ENCODE peak calls at places on chromosomes 5 and 9, in four cellular contexts. A, E, G and L are unnamed samples.

GRCh38 chr5:93281980-93282772 is 298.8 kb downstream of the NR2F1-AS1 start:
- DNase-seq in A (no peak), E (peak; percentile 66), G (no peak), L (no peak)

GRCh38 chr9:3179716-3180115 is 335.8 kb upstream of the PUM3 start:
- DNase-seq in A (no peak), E (no peak), G (no peak), L (no peak)

GRCh38 chr5:10329808-10330481 is 22.2 kb upstream of the CMBL start:
- DNase-seq in A (no peak), E (no peak), G (no peak), L (no peak)

GRCh38 chr5:98168862-98169261 is 604.6 kb upstream of the RGMB start:
- DNase-seq in A (no peak), E (no peak), G (no peak), L (no peak)

GRCh38 chr5:78483809-78484521 is 123.5 kb downstream of the SCAMP1 start:
- DNase-seq in A (no peak), E (no peak), G (no peak), L (no peak)

GRCh38 chr9:114864471-114864870 is 58.6 kb upstream of the TNFSF15 start:
- DNase-seq in A (no peak), E (no peak), G (no peak), L (no peak)

GRCh38 chr9:114302727-114303126 is 20.2 kb upstream of the ORM1 start:
- DNase-seq in A (no peak), E (no peak), G (no peak), L (no peak)

GRCh38 chr9:99264070-99264469 is 42.0 kb downstream of the SEC61B start:
- DNase-seq in A (no peak), E (no peak), G (no peak), L (no peak)

GRCh38 chr5:56639491-56639890 is 175.9 kb upstream of the MAP3K1 start:
- DNase-seq in A (no peak), E (no peak), G (no peak), L (no peak)